ENCODE peak calls at places on chromosomes 5 and 9, in nine cellular contexts. C is AG04449, D is cardiac muscle cell, J is body of pancreas, Q is A549, Y is GM23248, A is mucosa of descending colon, V is astrocyte of the cerebellum, L is osteoblast. B is an unnamed sample.

GRCh38 chr5:150623152-150623877 is 17.1 kb upstream of the SYNPO start:
- DNase-seq in J (no peak), Y (no peak), A (no peak), Q (no peak), D (no peak), L (peak), C (no peak), V (no peak), B (no peak)

GRCh38 chr9:96554801-96555566 is 64.7 kb downstream of the CDC14B start:
- DNase-seq in V (no peak), L (peak), C (peak), Q (no peak), D (no peak), Y (peak), J (no peak), A (no peak), B (no peak)

GRCh38 chr5:172700686-172701324 is 59.7 kb downstream of the NEURL1B start:
- DNase-seq in L (peak), V (no peak), Y (no peak), J (no peak), C (no peak), D (peak), Q (no peak), A (no peak), B (no peak)

GRCh38 chr9:129720865-129721545 is 31.8 kb downstream of the PTGES start:
- DNase-seq in J (no peak), D (no peak), Y (peak), A (no peak), V (no peak), L (peak), Q (peak), C (no peak), B (no peak)

GRCh38 chr9:124940521-124940893 is 376 bp downstream of the GOLGA1 start:
- DNase-seq in L (no peak), Y (no peak), J (no peak), Q (no peak), D (no peak), V (no peak), C (no peak), A (no peak), B (no peak)

GRCh38 chr5:36152324-36153298 is 700 bp downstream of the SKP2 start:
- DNase-seq in A (peak), Q (peak), Y (peak), C (no peak), V (no peak), D (peak), J (no peak), L (peak), B (no peak)

GRCh38 chr5:43920422-43920821 is 317.4 kb downstream of the NNT start:
- DNase-seq in Q (no peak), L (no peak), A (no peak), V (no peak), J (no peak), D (no peak), Y (no peak), C (no peak), B (no peak)

GRCh38 chr9:128881627-128881883 is 195 bp downstream of the KYAT1 start:
- DNase-seq in D (no peak), Y (no peak), A (no peak), Q (peak), V (no peak), J (no peak), L (no peak), C (no peak), B (no peak)

GRCh38 chr5:54742417-54742889 is 224.9 kb downstream of the SNX18 start:
- DNase-seq in A (peak), J (peak), Q (peak), C (no peak), V (no peak), D (peak), Y (peak), L (peak), B (no peak)

GRCh38 chr9:78707481-78707977 is 410.6 kb downstream of the PSAT1 start:
- DNase-seq in V (peak), D (no peak), Q (no peak), L (peak), Y (peak), A (no peak), J (no peak), C (peak), B (no peak)

GRCh38 chr9:8734760-8735159 is 935.2 kb upstream of the DMAC1 start:
- DNase-seq in Y (no peak), C (no peak), J (no peak), D (no peak), Q (no peak), V (no peak), A (no peak), L (no peak), B (no peak)

GRCh38 chr5:52895572-52896296 is 93.4 kb upstream of the ITGA2 start:
- DNase-seq in D (no peak), A (no peak), Y (peak), C (no peak), V (no peak), J (no peak), L (no peak), Q (no peak), B (no peak)

GRCh38 chr9:131704195-131704983 is 35.5 kb downstream of the RAPGEF1 start:
- DNase-seq in Y (no peak), L (no peak), A (peak), J (no peak), V (no peak), D (no peak), Q (no peak), C (no peak), B (no peak)

GRCh38 chr5:115579747-115580173 is 22.5 kb downstream of the TICAM2 start:
- DNase-seq in C (no peak), L (no peak), Y (peak), V (no peak), A (no peak), J (no peak), Q (no peak), D (no peak), B (no peak)

GRCh38 chr5:55441107-55441771 is 93.5 kb downstream of the PLPP1 start:
- DNase-seq in A (no peak), C (no peak), D (peak), L (no peak), Q (no peak), V (no peak), J (no peak), Y (peak), B (no peak)

GRCh38 chr9:120324461-120324860 is 255.5 kb downstream of the CDK5RAP2 start:
- DNase-seq in J (no peak), L (no peak), A (no peak), C (no peak), Q (no peak), V (no peak), D (no peak), Y (no peak), B (no peak)

GRCh38 chr5:115842089-115842881 is 550 bp downstream of the AP3S1 start:
- DNase-seq in L (peak), Q (peak), A (peak), J (peak), D (peak), V (no peak), Y (peak), C (no peak), B (peak)

GRCh38 chr5:137296213-137296702 is 202.9 kb downstream of the SPOCK1 start:
- DNase-seq in J (no peak), L (no peak), C (no peak), V (peak), Y (no peak), Q (no peak), A (no peak), D (no peak), B (no peak)

GRCh38 chr5:15992918-15993317 is 186.7 kb downstream of the MARCHF11 start:
- DNase-seq in Y (peak), V (peak), Q (no peak), J (no peak), D (no peak), L (peak), C (no peak), A (no peak), B (peak)

GRCh38 chr5:137589185-137589584 is 90.1 kb upstream of the SPOCK1 start:
- DNase-seq in D (no peak), Q (no peak), C (no peak), A (no peak), J (no peak), L (no peak), V (no peak), Y (no peak), B (no peak)

GRCh38 chr5:38532165-38532669 is 24.2 kb downstream of the LIFR start:
- DNase-seq in L (no peak), V (no peak), C (no peak), D (no peak), A (no peak), J (no peak), Y (no peak), Q (no peak), B (no peak)

GRCh38 chr9:133945314-133945975 is 46.7 kb downstream of the VAV2 start:
- DNase-seq in Y (no peak), V (no peak), A (no peak), L (peak), Q (no peak), J (no peak), C (no peak), D (no peak), B (no peak)

GRCh38 chr5:94217216-94217615 is 401.2 kb downstream of the KIAA0825 start:
- DNase-seq in D (no peak), V (no peak), A (no peak), L (no peak), C (no peak), Q (no peak), Y (peak), J (no peak), B (no peak)

GRCh38 chr5:82348749-82349148 is 70.6 kb upstream of the RPS23 start:
- DNase-seq in L (no peak), Q (no peak), A (no peak), Y (peak), C (no peak), J (no peak), V (no peak), D (no peak), B (peak)

GRCh38 chr9:113164536-113165300 is 13.9 kb downstream of the SLC31A2 start:
- DNase-seq in Q (no peak), J (peak), A (no peak), D (no peak), L (no peak), C (no peak), Y (peak), V (peak), B (no peak)

GRCh38 chr9:35811364-35812024 is 568 bp downstream of the SPAG8 start:
- DNase-seq in Q (no peak), A (peak), Y (peak), L (peak), C (no peak), V (no peak), D (no peak), J (peak), B (no peak)

GRCh38 chr9:130448035-130448624 is 3.4 kb downstream of the ASS1 start:
- DNase-seq in Y (peak), Q (no peak), C (no peak), L (no peak), V (no peak), A (no peak), D (no peak), J (no peak), B (peak)

GRCh38 chr5:136073714-136074113 is 44.9 kb downstream of the TGFBI start:
- DNase-seq in Y (peak), V (no peak), D (no peak), C (no peak), Q (no peak), A (no peak), J (no peak), L (no peak), B (no peak)

GRCh38 chr9:106717686-106718085 is 145.3 kb upstream of the ZNF462 start:
- DNase-seq in A (peak), L (peak), J (peak), Q (no peak), C (peak), D (peak), Y (peak), V (peak), B (no peak)

GRCh38 chr5:81081461-81081835 is 121.3 kb downstream of the RASGRF2 start:
- DNase-seq in J (no peak), L (peak), Y (no peak), V (peak), C (no peak), D (no peak), Q (no peak), A (no peak), B (no peak)

GRCh38 chr5:135488727-135489465 is 36.7 kb upstream of the TIFAB start:
- DNase-seq in J (no peak), D (peak), Q (peak), L (peak), V (peak), C (no peak), A (peak), Y (peak), B (peak)

GRCh38 chr5:36841657-36842056 is 34.9 kb upstream of the NIPBL start:
- DNase-seq in C (no peak), A (no peak), V (no peak), L (no peak), J (no peak), D (no peak), Y (no peak), Q (no peak), B (no peak)

GRCh38 chr5:1793966-1794895 is 5.4 kb downstream of the MRPL36 start:
- DNase-seq in Y (peak), D (no peak), C (peak), V (peak), Q (no peak), A (peak), L (peak), J (no peak), B (peak)

GRCh38 chr5:119473241-119473640 is 20.9 kb downstream of the HSD17B4 start:
- DNase-seq in Y (no peak), J (no peak), D (no peak), V (no peak), Q (no peak), L (no peak), C (no peak), A (no peak), B (no peak)

GRCh38 chr9:31185831-31186230 is 1198.6 kb upstream of the ACO1 start:
- DNase-seq in Y (peak), D (no peak), C (no peak), A (no peak), Q (no peak), J (no peak), L (no peak), V (no peak), B (peak)

DNA sequence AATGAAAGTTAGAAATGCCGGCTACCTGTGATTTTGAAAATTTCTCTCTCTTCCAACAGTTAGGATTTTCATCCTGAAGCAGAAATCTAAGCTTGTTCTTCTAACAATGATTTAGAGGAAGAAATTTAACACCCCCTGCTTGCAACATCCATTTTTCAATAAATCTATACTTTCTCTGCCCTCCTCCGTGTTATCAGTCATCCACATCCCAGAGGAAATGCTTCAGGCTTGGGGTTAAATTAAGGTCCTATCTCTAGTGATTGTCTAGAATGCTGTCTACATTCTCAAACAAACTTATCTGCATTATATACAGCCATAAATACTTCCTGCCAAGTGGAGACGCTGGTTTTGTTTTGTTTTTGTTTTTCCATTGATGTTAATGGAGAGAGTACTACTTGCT is 371.0 kb downstream of the CSNK1G3 start:
- DNase-seq in J (no peak), Y (no peak), A (no peak), V (no peak), Q (no peak), C (no peak), D (no peak), L (no peak), B (no peak)
- H3K4me3 ChIP-seq in J (no peak), Y (no peak), A (no peak), V (no peak), Q (no peak), C (no peak), D (no peak), L (no peak), B (no peak)

GRCh38 chr9:136882109-136882946 is 4.0 kb upstream of the TRAF2 start:
- DNase-seq in A (peak), Y (peak), C (peak), Q (peak), D (no peak), V (no peak), J (peak), L (peak), B (peak)
- H3K4me3 ChIP-seq in A (no peak), Y (peak), C (peak), Q (no peak), D (no peak), V (no peak), J (no peak), L (peak), B (peak)

DNA sequence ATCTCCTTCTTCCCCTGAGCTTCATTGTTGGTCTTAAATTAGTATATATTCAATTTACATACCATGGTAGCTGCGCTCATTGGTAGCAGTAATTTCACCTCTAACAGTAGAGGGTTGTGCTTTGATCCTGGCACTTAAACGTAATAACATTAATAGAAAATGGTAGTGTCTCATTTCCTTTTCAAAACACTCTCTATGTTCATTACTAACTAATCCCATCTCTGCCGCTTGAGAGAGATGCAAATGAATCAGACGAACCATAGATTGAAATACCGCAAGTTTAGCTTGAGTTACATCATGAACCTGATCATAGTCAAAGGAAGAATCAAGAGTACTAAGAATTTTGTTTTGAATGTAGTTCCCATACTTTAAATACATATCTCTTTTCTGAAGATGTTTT is 2.2 kb downstream of the THBS4 start:
- DNase-seq in L (no peak), J (no peak), C (no peak), D (no peak), Q (no peak), Y (no peak), V (no peak), A (no peak), B (no peak)
- H3K4me3 ChIP-seq in L (no peak), J (no peak), C (no peak), D (no peak), Q (no peak), Y (no peak), V (no peak), A (no peak), B (no peak)

DNA sequence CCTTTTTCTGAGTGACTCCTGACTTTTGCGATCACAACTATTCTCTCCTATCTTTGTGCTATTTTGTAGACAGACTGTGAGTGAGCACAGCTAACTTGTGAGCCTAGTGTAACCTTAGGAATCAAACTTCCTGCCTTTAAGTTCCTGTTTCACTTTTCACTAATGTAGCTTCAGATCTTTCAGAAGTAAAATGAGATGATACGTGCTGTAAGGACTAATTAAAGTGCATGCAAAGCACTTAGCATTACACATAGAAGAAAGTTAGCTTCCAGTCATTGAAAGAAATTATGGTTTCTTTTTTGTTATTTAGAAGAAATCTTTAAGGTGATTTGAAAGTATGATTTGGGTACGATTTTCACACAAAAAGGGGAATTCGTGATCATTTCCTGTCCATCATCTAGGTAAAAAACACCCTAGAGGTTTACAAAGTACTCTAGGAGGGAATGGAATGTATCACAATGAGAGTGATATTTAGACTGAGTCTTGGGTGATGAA is 122.7 kb downstream of the ST8SIA4 start:
- DNase-seq in A (no peak), J (no peak), V (no peak), L (no peak), Y (no peak), Q (no peak), D (no peak), C (no peak), B (no peak)
- H3K4me3 ChIP-seq in A (no peak), J (no peak), V (no peak), L (no peak), Y (no peak), Q (no peak), D (no peak), C (no peak), B (no peak)

GRCh38 chr9:137300607-137301085 is 1.4 kb downstream of the NRARP start:
- DNase-seq in J (peak), L (no peak), Y (no peak), Q (no peak), D (peak), C (no peak), V (no peak), A (peak), B (no peak)

GRCh38 chr9:137301086-137301947 is 754 bp downstream of the NRARP start:
- DNase-seq in V (no peak), C (no peak), J (peak), Q (no peak), L (no peak), Y (peak), A (peak), D (peak), B (no peak)

GRCh38 chr9:137298983-137299521 is 3.0 kb downstream of the NRARP start:
- DNase-seq in Y (no peak), A (peak), D (peak), L (no peak), V (no peak), Q (no peak), C (no peak), J (no peak), B (no peak)

GRCh38 chr9:137298401-137298982 is 3.6 kb downstream of the NRARP start:
- DNase-seq in V (no peak), Y (peak), D (no peak), A (peak), L (no peak), Q (no peak), C (no peak), J (no peak), B (no peak)

DNA sequence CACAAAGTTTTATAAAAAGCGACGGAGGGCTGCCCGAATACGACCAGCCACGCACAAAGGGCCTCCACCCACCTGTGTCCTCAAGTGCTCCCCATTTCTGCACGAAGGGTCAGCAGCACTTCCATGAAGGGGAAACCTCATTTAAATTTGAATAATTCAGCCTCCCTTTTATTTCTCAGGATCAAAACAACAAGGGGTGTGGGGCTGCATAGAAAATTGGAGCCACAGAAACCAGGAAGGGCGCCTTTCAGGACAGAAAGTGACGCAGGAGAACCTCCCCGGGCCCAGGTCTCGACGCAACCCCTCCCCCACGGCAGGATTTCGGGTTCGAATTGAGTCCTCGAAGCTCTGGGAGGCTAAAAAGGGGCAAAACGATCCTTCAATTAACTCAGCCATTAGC is 2.1 kb downstream of the NRARP start:
- DNase-seq in A (peak), Q (no peak), V (no peak), L (no peak), J (peak), C (no peak), Y (no peak), D (peak), B (no peak)
- H3K4me3 ChIP-seq in A (peak), Q (no peak), V (no peak), L (no peak), J (peak), C (no peak), Y (no peak), D (peak), B (no peak)

DNA sequence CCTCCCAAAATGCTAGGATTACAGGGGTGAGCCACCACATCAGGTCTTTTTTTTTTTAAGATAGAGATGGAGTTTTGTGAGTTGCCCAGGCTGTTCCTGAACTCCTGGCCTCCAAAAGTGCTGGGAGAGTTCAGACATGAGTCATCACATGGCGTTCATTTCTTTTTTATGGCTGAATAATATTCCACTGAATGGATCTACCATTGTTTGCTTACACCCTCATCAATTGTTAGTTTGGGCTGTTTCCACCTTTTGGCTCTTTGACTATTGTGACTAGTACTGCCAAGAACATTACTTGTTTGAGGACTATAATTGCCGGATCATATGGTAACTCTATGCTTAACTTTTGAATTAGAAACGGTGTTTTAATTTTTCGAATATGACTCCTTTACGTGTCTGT is 787 bp upstream of the N4BP3 start:
- DNase-seq in C (no peak), D (no peak), L (no peak), Y (no peak), A (no peak), Q (no peak), J (no peak), V (no peak), B (no peak)
- H3K4me3 ChIP-seq in C (no peak), D (peak), L (no peak), Y (no peak), A (no peak), Q (peak), J (no peak), V (no peak), B (no peak)